ENCODE peak calls at places on chromosomes 3 and 15, in eight cellular contexts. W is cardiac muscle cell, C is choroid plexus epithelial cell, Y is B cell, J is A549, B is body of pancreas, D is GM10248, O is mesothelial cell of epicardium. A is an unnamed sample.

GRCh38 chr3:14478943-14479550 is 61.1 kb downstream of the GRIP2 start:
- DNase-seq in W (no peak), C (no peak), Y (no peak), J (no peak), B (no peak), D (no peak), O (no peak), A (no peak)

GRCh38 chr15:50315814-50316630 is 39.0 kb downstream of the GABPB1 start:
- DNase-seq in W (peak; percentile 72), C (peak; percentile 76), Y (peak; percentile 30), J (peak; percentile 25), B (no peak), D (peak; percentile 47), O (no peak), A (peak; percentile 32)

GRCh38 chr3:111956995-111957736 is 21.7 kb upstream of the ABHD10 start:
- DNase-seq in W (peak; percentile 30), C (no peak), Y (no peak), J (no peak), B (no peak), D (no peak), O (no peak), A (no peak)

GRCh38 chr3:53994986-53995385 is 103.3 kb upstream of the SELENOK start:
- DNase-seq in W (no peak), C (no peak), Y (no peak), J (no peak), B (no peak), D (no peak), O (no peak), A (no peak)

GRCh38 chr3:8972614-8973013 is 9.3 kb upstream of the RAD18 start:
- DNase-seq in W (peak; percentile 47), C (peak; percentile 56), Y (no peak), J (no peak), B (no peak), D (no peak), O (no peak), A (no peak)

GRCh38 chr3:43794776-43795175 is 104.0 kb downstream of the ABHD5 start:
- DNase-seq in W (no peak), C (peak; percentile 67), Y (no peak), J (no peak), B (no peak), D (no peak), O (no peak), A (no peak)

GRCh38 chr3:38738630-38739395 is 77.2 kb downstream of the SCN10A start:
- DNase-seq in W (peak; percentile 67), C (peak; percentile 71), Y (no peak), J (peak; percentile 37), B (peak; percentile 23), D (peak; percentile 52), O (no peak), A (peak; percentile 55)

GRCh38 chr15:69034352-69034751 is 19.9 kb downstream of the NOX5 start:
- DNase-seq in W (peak; percentile 69), C (peak; percentile 68), Y (no peak), J (no peak), B (no peak), D (no peak), O (no peak), A (no peak)

GRCh38 chr3:49701388-49702077 is 12.2 kb downstream of the RNF123 start:
- DNase-seq in W (no peak), C (no peak), Y (no peak), J (no peak), B (no peak), D (no peak), O (no peak), A (no peak)

GRCh38 chr3:156488771-156489170 is 66.1 kb downstream of the SSR3 start:
- DNase-seq in W (peak; percentile 29), C (no peak), Y (no peak), J (no peak), B (no peak), D (no peak), O (no peak), A (no peak)

GRCh38 chr3:65265511-65265910 is 577.7 kb upstream of the ADAMTS9 start:
- DNase-seq in W (peak; percentile 4), C (no peak), Y (no peak), J (no peak), B (no peak), D (no peak), O (no peak), A (no peak)

GRCh38 chr15:99708563-99708962 is 24.7 kb downstream of the LYSMD4 start:
- DNase-seq in W (peak; percentile 92), C (peak; percentile 92), Y (peak; percentile 2), J (peak; percentile 61), B (peak; percentile 85), D (no peak), O (no peak), A (no peak)

GRCh38 chr3:17144665-17144993 is 259.9 kb downstream of the PLCL2 start:
- DNase-seq in W (no peak), C (no peak), Y (no peak), J (no peak), B (no peak), D (no peak), O (no peak), A (peak; percentile 40)

GRCh38 chr3:16841906-16842709 is 42.6 kb upstream of the PLCL2 start:
- DNase-seq in W (no peak), C (no peak), Y (peak; percentile 53), J (no peak), B (peak; percentile 17), D (peak; percentile 52), O (no peak), A (peak; percentile 47)

GRCh38 chr15:29316422-29316821 is 46.8 kb upstream of the NSMCE3 start:
- DNase-seq in W (peak; percentile 13), C (no peak), Y (no peak), J (no peak), B (no peak), D (no peak), O (no peak), A (no peak)

GRCh38 chr3:1348547-1348946 is 255.7 kb downstream of the CNTN6 start:
- DNase-seq in W (no peak), C (peak; percentile 0), Y (no peak), J (no peak), B (no peak), D (no peak), O (no peak), A (no peak)

GRCh38 chr15:77025066-77025435 is 30.1 kb downstream of the PSTPIP1 start:
- DNase-seq in W (no peak), C (no peak), Y (peak; percentile 16), J (no peak), B (peak; percentile 4), D (no peak), O (no peak), A (no peak)

GRCh38 chr3:129616291-129616690 is 9.8 kb upstream of the PLXND1 start:
- DNase-seq in W (no peak), C (no peak), Y (no peak), J (no peak), B (no peak), D (no peak), O (no peak), A (no peak)

GRCh38 chr3:125294414-125294813 is 80.7 kb downstream of the ZNF148 start:
- DNase-seq in W (no peak), C (no peak), Y (no peak), J (no peak), B (no peak), D (no peak), O (no peak), A (no peak)

GRCh38 chr15:94972314-94972713 is 741.0 kb downstream of the MCTP2 start:
- DNase-seq in W (peak; percentile 2), C (peak; percentile 72), Y (no peak), J (no peak), B (no peak), D (no peak), O (no peak), A (no peak)

GRCh38 chr15:78272776-78273175 is 8.4 kb downstream of the DNAJA4 start:
- DNase-seq in W (no peak), C (peak; percentile 13), Y (no peak), J (no peak), B (no peak), D (no peak), O (no peak), A (no peak)

GRCh38 chr15:77145370-77145769 is 74.5 kb upstream of the TSPAN3 start:
- DNase-seq in W (no peak), C (no peak), Y (no peak), J (no peak), B (no peak), D (no peak), O (no peak), A (no peak)

GRCh38 chr3:160403028-160403545 is 3.6 kb downstream of the SMC4 start:
- DNase-seq in W (peak; percentile 43), C (peak; percentile 33), Y (no peak), J (no peak), B (no peak), D (no peak), O (no peak), A (no peak)

GRCh38 chr3:44942202-44942921 is 33.6 kb downstream of the ZDHHC3 start:
- DNase-seq in W (peak; percentile 7), C (peak; percentile 42), Y (no peak), J (peak; percentile 23), B (no peak), D (no peak), O (no peak), A (no peak)
- TF ChIP-seq CTCF in W (no peak), C (no peak), Y (no peak), J (no peak), B (no peak), D (no peak), O (no peak), A (no peak)

GRCh38 chr3:24496529-24497482 is 2.2 kb upstream of the THRB start:
- DNase-seq in W (peak; percentile 95), C (peak; percentile 83), Y (no peak), J (peak; percentile 81), B (peak; percentile 87), D (no peak), O (peak; percentile 53), A (peak; percentile 28)
- TF ChIP-seq CTCF in W (peak; percentile 71), C (peak; percentile 71), Y (peak; percentile 21), J (peak; percentile 54), B (peak; percentile 34), D (no peak), O (peak; percentile 32), A (no peak)

GRCh38 chr3:46276497-46277099 is 34.3 kb downstream of the CCR3 start:
- DNase-seq in W (peak; percentile 3), C (peak; percentile 18), Y (peak; percentile 60), J (peak; percentile 5), B (peak; percentile 21), D (peak; percentile 63), O (no peak), A (peak; percentile 50)
- TF ChIP-seq CTCF in W (peak; percentile 29), C (peak; percentile 61), Y (peak; percentile 89), J (no peak), B (no peak), D (peak; percentile 69), O (no peak), A (peak; percentile 78)

GRCh38 chr15:51386029-51386428 is 44.6 kb downstream of the GLDN start:
- DNase-seq in W (no peak), C (no peak), Y (no peak), J (no peak), B (no peak), D (no peak), O (no peak), A (no peak)

GRCh38 chr15:51387699-51388041 is 46.2 kb downstream of the GLDN start:
- DNase-seq in W (no peak), C (no peak), Y (no peak), J (no peak), B (no peak), D (no peak), O (no peak), A (no peak)

GRCh38 chr15:51386486-51386885 is 45.0 kb downstream of the GLDN start:
- DNase-seq in W (no peak), C (no peak), Y (no peak), J (no peak), B (no peak), D (no peak), O (no peak), A (no peak)

GRCh38 chr15:51388726-51389125 is 47.3 kb downstream of the GLDN start:
- DNase-seq in W (no peak), C (no peak), Y (no peak), J (no peak), B (no peak), D (no peak), O (no peak), A (no peak)

GRCh38 chr15:51386960-51387698 is 45.7 kb downstream of the GLDN start:
- DNase-seq in W (no peak), C (no peak), Y (no peak), J (no peak), B (no peak), D (no peak), O (no peak), A (no peak)
- TF ChIP-seq CTCF in W (no peak), C (no peak), Y (no peak), J (no peak), B (no peak), D (no peak), O (no peak), A (no peak)

A was measured in GM20000.